ENCODE peak calls at places on chromosome 12, in five cellular contexts. S is AG04450, Q is pancreas, F is hepatocyte, J is neural progenitor cell. B is an unnamed sample.

GRCh38 chr12:114213055-114213561 is 192.8 kb downstream of the TBX5 start:
- DNase-seq in S (no peak), Q (no peak), F (no peak), J (no peak), B (no peak)

GRCh38 chr12:122116707-122117535 is 38.4 kb downstream of the MLXIP start:
- DNase-seq in S (no peak), Q (peak; percentile 54), F (no peak), J (no peak), B (no peak)

GRCh38 chr12:8057291-8057690 is 8.9 kb downstream of the C3AR1 start:
- DNase-seq in S (no peak), Q (no peak), F (no peak), J (no peak), B (no peak)

GRCh38 chr12:39541471-39541870 is 78.1 kb downstream of the ABCD2 start:
- DNase-seq in S (no peak), Q (no peak), F (no peak), J (no peak), B (no peak)

GRCh38 chr12:117854339-117855012 is 114.3 kb downstream of the KSR2 start:
- DNase-seq in S (no peak), Q (no peak), F (peak; percentile 81), J (peak; percentile 81), B (peak; percentile 48)

GRCh38 chr12:111328138-111328537 is 40.8 kb downstream of the PHETA1 start:
- DNase-seq in S (no peak), Q (no peak), F (no peak), J (no peak), B (no peak)

GRCh38 chr12:66132408-66132807 is 1.9 kb upstream of the LLPH start:
- DNase-seq in S (peak; percentile 63), Q (no peak), F (peak; percentile 53), J (no peak), B (peak; percentile 41)

GRCh38 chr12:77648716-77649115 is 182.0 kb upstream of the NAV3 start:
- DNase-seq in S (no peak), Q (no peak), F (no peak), J (no peak), B (no peak)

GRCh38 chr12:108842364-108842763 is 15.0 kb downstream of the SSH1 start:
- DNase-seq in S (no peak), Q (no peak), F (no peak), J (no peak), B (no peak)

GRCh38 chr12:12922191-12922616 is 29.8 kb downstream of the GPRC5D start:
- DNase-seq in S (no peak), Q (no peak), F (no peak), J (no peak), B (no peak)

DNA sequence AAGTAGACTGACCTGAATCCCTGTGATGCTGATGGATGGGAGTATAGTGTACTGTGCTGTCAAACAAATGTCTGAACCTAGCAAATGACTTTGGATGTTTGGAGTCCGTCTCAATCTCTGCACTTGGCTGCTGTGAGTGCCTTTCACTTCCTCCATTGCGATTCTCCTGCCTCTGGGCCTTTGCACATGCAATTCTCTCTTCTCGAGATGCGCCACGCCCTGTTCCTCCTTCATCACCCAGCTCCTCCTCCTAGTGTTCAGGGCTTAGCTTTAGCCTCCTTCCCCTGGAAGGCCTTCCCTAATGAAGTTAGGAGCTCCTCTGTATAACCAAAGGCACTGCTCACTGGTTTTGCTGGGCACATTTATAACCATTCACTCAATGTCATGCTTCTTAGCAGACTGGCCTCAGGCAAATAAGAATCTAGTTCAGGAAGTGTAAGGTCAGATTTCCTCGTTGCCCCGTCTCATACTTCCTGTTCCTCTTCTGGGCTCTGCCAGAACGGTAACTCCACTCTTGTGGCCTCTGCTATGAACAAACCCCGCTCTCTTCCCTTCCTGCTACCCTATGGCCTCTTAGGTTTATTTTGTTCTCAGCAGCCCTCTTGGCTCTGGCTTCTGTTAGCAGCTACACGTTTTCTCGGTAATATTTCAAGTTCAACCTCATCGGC is 171.4 kb downstream of the CRADD start:
- DNase-seq in S (no peak), Q (no peak), F (no peak), J (no peak), B (no peak)
- H3K27ac ChIP-seq in S (no peak overlapping the region), Q (no peak overlapping the region), F (no peak overlapping the region), J (no peak overlapping the region), B (no peak overlapping the region)

GRCh38 chr12:100557357-100557756 is 16.1 kb upstream of the GAS2L3 start:
- DNase-seq in S (no peak), Q (no peak), F (no peak), J (no peak), B (no peak)
- TF ChIP-seq CTCF in S (no peak), Q (no peak), F (no peak), J (no peak), B (no peak)

GRCh38 chr12:43758247-43758727 is 303 bp downstream of the PUS7L start:
- DNase-seq in S (no peak), Q (no peak), F (peak; percentile 54), J (peak; percentile 43), B (peak; percentile 55)
- H3K27ac ChIP-seq in S (peak overlapping the region; percentile 33), Q (peak overlapping the region; percentile 94), F (peak overlapping the region; percentile 48), J (no peak overlapping the region), B (peak overlapping the region; percentile 89)

DNA sequence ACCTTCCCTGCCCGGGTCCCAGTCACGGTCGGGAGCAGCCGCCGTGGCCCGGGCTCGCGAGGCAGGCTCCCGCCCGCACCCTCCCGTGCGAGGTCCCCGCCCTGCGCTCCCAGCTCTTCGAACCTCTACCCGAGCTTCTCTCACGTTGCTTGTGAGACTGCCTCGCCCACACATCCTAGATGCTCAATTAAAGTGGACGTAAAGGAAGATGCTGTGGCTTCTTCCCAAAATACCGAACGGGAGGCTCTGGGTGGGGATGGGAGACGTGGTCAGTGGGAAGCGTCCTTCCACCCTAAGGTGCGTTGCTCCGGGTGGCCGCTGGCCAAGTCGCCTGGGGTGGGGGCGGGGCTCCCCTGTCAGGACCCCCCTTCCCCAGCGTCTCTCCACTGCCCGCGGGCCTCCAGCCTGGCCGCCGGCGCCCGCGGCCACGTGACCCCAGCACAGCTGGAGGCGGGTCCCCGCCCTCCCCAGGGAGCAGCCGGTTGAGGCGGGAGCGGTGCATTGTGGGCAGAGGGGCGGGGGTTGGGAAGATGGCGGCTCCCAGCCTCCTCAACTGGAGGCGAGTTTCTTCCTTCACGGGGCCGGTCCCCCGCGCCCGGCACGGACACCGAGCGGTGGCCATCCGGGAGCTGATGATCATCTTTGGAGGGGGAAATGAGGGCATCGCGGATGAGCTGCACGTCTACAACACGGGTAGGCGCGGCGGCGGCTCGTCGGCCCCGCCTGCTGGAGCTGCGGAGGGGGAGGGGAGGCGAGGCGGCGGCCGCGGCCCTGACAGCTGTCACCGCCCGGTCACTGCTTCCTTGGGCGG is at the start of gene HCFC2:
- DNase-seq in S (peak; percentile 70), Q (peak; percentile 89), F (peak; percentile 96), J (peak; percentile 94), B (peak; percentile 97)
- TF ChIP-seq CTCF in S (no peak), Q (no peak), F (no peak), J (no peak), B (no peak)

GRCh38 chr12:6216581-6216980 is 16.4 kb downstream of the CD9 start:
- DNase-seq in S (no peak), Q (no peak), F (no peak), J (no peak), B (no peak)
- H3K27ac ChIP-seq in S (no peak overlapping the region), Q (peak overlapping the region; percentile 73), F (peak overlapping the region; percentile 74), J (no peak overlapping the region), B (peak overlapping the region; percentile 98)

DNA sequence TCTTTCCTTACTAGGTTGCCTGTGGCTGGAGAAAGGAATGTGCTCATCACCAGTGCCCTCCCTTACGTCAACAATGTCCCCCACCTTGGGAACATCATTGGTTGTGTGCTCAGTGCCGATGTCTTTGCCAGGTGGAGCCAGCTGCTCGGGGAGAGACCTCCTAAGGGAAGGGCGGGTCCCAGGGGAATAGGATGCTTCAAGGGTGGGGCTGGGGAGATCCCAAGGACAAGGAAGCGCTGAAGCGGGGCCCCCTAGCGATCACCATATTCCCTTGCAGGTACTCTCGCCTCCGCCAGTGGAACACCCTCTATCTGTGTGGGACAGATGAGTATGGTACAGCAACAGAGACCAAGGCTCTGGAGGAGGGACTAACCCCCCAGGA is 10.3 kb downstream of the MARS1 start:
- DNase-seq in S (no peak), Q (no peak), F (no peak), J (no peak), B (no peak)
- TF ChIP-seq CTCF in S (peak; percentile 8), Q (no peak), F (no peak), J (peak; percentile 13), B (no peak)

DNA sequence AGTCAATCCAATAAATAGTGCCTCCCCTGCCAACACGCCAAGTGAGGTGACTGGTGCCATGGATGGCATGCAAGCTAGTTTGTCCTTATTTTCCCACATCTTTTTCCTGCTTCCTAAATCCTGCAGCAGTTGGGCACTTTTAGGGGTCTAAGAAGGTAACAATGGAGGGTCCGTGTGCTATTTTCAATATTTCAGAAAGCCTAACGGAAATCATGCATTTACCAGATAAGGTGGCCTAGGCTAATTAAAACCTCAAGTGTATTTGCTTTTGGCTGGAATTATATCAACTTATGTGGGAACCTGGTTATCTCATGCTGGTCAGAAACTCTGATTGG is 4.9 kb downstream of the ITGA5 start:
- DNase-seq in S (no peak), Q (no peak), F (no peak), J (no peak), B (no peak)
- H3K27ac ChIP-seq in S (no peak overlapping the region), Q (peak overlapping the region; percentile 16), F (no peak overlapping the region), J (no peak overlapping the region), B (peak overlapping the region; percentile 89)

GRCh38 chr12:40762072-40762471 is 69.8 kb downstream of the CNTN1 start:
- DNase-seq in S (no peak), Q (no peak), F (no peak), J (no peak), B (no peak)
- TF ChIP-seq CTCF in S (no peak), Q (no peak), F (no peak), J (peak; percentile 24), B (no peak)

DNA sequence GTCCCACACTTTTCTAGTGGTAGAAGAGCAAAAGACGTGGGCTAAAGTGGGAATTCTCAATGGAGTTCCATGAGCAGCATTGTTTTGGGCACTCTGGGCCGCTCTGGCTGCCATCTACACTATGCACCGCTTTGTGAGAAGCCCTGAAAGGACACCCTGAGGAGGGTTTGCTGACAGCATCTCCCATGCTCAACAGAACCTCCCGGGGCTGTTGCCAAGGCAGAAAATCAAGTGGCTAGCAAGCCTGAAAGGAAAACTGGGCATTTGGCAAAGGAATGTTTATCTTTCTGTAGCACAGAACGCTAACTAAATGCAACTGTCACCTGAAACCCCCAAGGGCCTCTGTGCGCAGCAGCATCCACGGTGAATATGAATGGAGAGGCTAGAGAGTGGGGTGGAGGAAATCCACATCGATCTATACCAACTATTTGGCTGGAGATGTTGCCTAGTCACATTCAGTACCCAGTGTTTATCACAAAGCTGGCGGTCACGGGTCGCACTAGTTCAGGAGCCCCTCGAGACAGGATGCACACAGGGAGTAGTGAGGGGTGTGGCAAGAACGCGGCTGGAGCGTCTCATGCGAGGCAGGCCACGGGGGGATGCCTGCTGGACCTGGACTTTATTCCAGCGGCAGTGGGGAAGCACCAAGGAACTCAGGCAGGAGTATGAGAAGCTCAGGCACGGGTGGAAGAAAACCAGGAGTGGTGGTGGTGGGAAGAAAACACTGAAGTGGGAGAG is 14.2 kb downstream of the APPL2 start:
- DNase-seq in S (no peak), Q (no peak), F (no peak), J (no peak), B (no peak)
- H3K27ac ChIP-seq in S (no peak overlapping the region), Q (no peak overlapping the region), F (peak overlapping the region; percentile 88), J (no peak overlapping the region), B (no peak overlapping the region)

B was measured in RWPE1.